ENCODE peak calls at places on chromosomes 12 and 14, in seven cellular contexts. S, A, P, Q, J, Y and R are unnamed samples.
A peak's percentile ranks its signal among the peaks of the same experiment; 100 is the strongest.

GRCh38 chr12:104486416-104486815 is 29.7 kb downstream of the CHST11 start:
- DNase-seq in S (no peak), A (no peak), P (no peak), Q (no peak), J (no peak), Y (no peak), R (no peak)

GRCh38 chr14:69335421-69335820 is 62.7 kb downstream of the ERH start:
- DNase-seq in S (no peak), A (no peak), P (no peak), Q (no peak), J (no peak), Y (no peak), R (no peak)

GRCh38 chr12:25962932-25963525 is 4.5 kb downstream of the RASSF8 start:
- DNase-seq in S (no peak), A (no peak), P (no peak), Q (no peak), J (no peak), Y (no peak), R (no peak)

GRCh38 chr14:101062611-101063010 is 159.1 kb upstream of the RTL1 start:
- DNase-seq in S (no peak), A (no peak), P (no peak), Q (no peak), J (no peak), Y (no peak), R (no peak)

GRCh38 chr14:35438910-35439713 is 34.6 kb upstream of the NFKBIA start:
- DNase-seq in S (peak; percentile 42), A (no peak), P (no peak), Q (no peak), J (no peak), Y (no peak), R (no peak)

GRCh38 chr14:64201296-64201695 is 92.9 kb downstream of the ESR2 start:
- DNase-seq in S (no peak), A (no peak), P (no peak), Q (no peak), J (no peak), Y (no peak), R (no peak)

GRCh38 chr12:69880566-69880965 is 55.5 kb downstream of the MYRFL start:
- DNase-seq in S (no peak), A (no peak), P (no peak), Q (no peak), J (peak; percentile 40), Y (no peak), R (no peak)

GRCh38 chr14:49497725-49498348 is 88.3 kb downstream of the RPS29 start:
- DNase-seq in S (peak; percentile 63), A (no peak), P (peak; percentile 64), Q (peak; percentile 40), J (peak; percentile 50), Y (peak; percentile 70), R (no peak)

GRCh38 chr14:33946679-33947078 is 4.2 kb downstream of the EGLN3 start:
- DNase-seq in S (peak; percentile 57), A (no peak), P (no peak), Q (no peak), J (no peak), Y (no peak), R (no peak)

GRCh38 chr12:93002278-93003054 is 73.4 kb upstream of the EEA1 start:
- DNase-seq in S (no peak), A (no peak), P (no peak), Q (peak; percentile 48), J (peak; percentile 80), Y (no peak), R (no peak)

GRCh38 chr12:124796303-124796957 is 67.2 kb downstream of the SCARB1 start:
- DNase-seq in S (peak; percentile 84), A (no peak), P (no peak), Q (no peak), J (no peak), Y (no peak), R (no peak)

GRCh38 chr12:130783110-130783715 is 55.8 kb downstream of the STX2 start:
- DNase-seq in S (no peak), A (no peak), P (no peak), Q (no peak), J (no peak), Y (no peak), R (no peak)

GRCh38 chr14:75279153-75279738 is 618 bp downstream of the FOS start:
- DNase-seq in S (peak; percentile 71), A (peak; percentile 74), P (peak; percentile 28), Q (no peak), J (peak; percentile 40), Y (no peak), R (peak; percentile 54)

GRCh38 chr12:2902287-2902880 is 11.7 kb downstream of the TULP3 start:
- DNase-seq in S (no peak), A (no peak), P (peak; percentile 69), Q (no peak), J (no peak), Y (no peak), R (no peak)